ENCODE peak calls at places on chromosomes 5 and 9, in ten cellular contexts. E, X, R, T, B, D, O, Z, P and A are unnamed samples.

GRCh38 chr9:113446323-113446740 is 17.2 kb upstream of the RGS3 start:
- DNase-seq in E (no peak), X (peak), R (peak), T (no peak), B (no peak), D (no peak), O (no peak), Z (no peak), P (no peak), A (peak)

GRCh38 chr9:137851516-137852217 is 25.9 kb upstream of the CACNA1B start:
- DNase-seq in E (no peak), X (no peak), R (no peak), T (no peak), B (no peak), D (no peak), O (no peak), Z (no peak), P (no peak), A (no peak)

GRCh38 chr9:133972041-133972970 is 19.8 kb downstream of the VAV2 start:
- DNase-seq in E (no peak), X (no peak), R (peak), T (no peak), B (no peak), D (peak), O (no peak), Z (peak), P (no peak), A (no peak)

GRCh38 chr5:28301676-28302075 is 1263.3 kb upstream of the CDH9 start:
- DNase-seq in E (no peak), X (peak), R (peak), T (peak), B (no peak), D (no peak), O (no peak), Z (no peak), P (peak), A (no peak)

GRCh38 chr9:3468407-3469205 is 57.2 kb downstream of the RFX3 start:
- DNase-seq in E (no peak), X (no peak), R (no peak), T (no peak), B (no peak), D (no peak), O (no peak), Z (no peak), P (no peak), A (no peak)

GRCh38 chr9:87490225-87490624 is 7.4 kb upstream of the DAPK1 start:
- DNase-seq in E (no peak), X (no peak), R (no peak), T (no peak), B (no peak), D (no peak), O (no peak), Z (no peak), P (no peak), A (no peak)

GRCh38 chr5:41193462-41194166 is 19.7 kb downstream of the C6 start:
- DNase-seq in E (no peak), X (peak), R (peak), T (peak), B (no peak), D (peak), O (no peak), Z (peak), P (no peak), A (no peak)

GRCh38 chr9:6549106-6549505 is 96.4 kb downstream of the GLDC start:
- DNase-seq in E (no peak), X (no peak), R (no peak), T (no peak), B (no peak), D (no peak), O (no peak), Z (no peak), P (no peak), A (no peak)

GRCh38 chr5:26003966-26004365 is 1034.4 kb downstream of the CDH9 start:
- DNase-seq in E (no peak), X (no peak), R (no peak), T (no peak), B (no peak), D (no peak), O (no peak), Z (no peak), P (peak), A (no peak)